ENCODE peak calls at places on chromosomes 2 and 18, in nine cellular contexts. One of them, this sample, is unnamed.

GRCh38 chr2:238290079-238290478 is 1.7 kb upstream of the PER2 start:
- DNase-seq in stimulated activated CD8-positive, alpha-beta memory T cell treated with anti-CD3 and anti-CD28 coated beads, Interleukin-2, amount 100 ng/mL, for 48 hours: peak
- DNase-seq in neuronal stem cell: no peak
- DNase-seq in GM20000: no peak
- DNase-seq in upper lobe of right lung: no peak
- DNase-seq in activated CD4-positive, alpha-beta T cell treated with anti-CD3 and anti-CD28 coated beads for 24 hours: no peak
- DNase-seq in Caco-2: no peak
- DNase-seq in stimulated activated CD4-positive, alpha-beta T cell treated with anti-CD3 and anti-CD28 coated beads, Interleukin-12 subunit alpha, Interleukin-12 subunit beta, amount 100 ng/mL, for 48 hours: no peak
- DNase-seq in memory B cell: no peak
- DNase-seq in this sample: peak

GRCh38 chr2:150391779-150392178 is 95.7 kb downstream of the RND3 start:
- DNase-seq in stimulated activated CD8-positive, alpha-beta memory T cell treated with anti-CD3 and anti-CD28 coated beads, Interleukin-2, amount 100 ng/mL, for 48 hours: no peak
- DNase-seq in neuronal stem cell: no peak
- DNase-seq in GM20000: no peak
- DNase-seq in upper lobe of right lung: no peak
- DNase-seq in activated CD4-positive, alpha-beta T cell treated with anti-CD3 and anti-CD28 coated beads for 24 hours: no peak
- DNase-seq in Caco-2: no peak
- DNase-seq in stimulated activated CD4-positive, alpha-beta T cell treated with anti-CD3 and anti-CD28 coated beads, Interleukin-12 subunit alpha, Interleukin-12 subunit beta, amount 100 ng/mL, for 48 hours: no peak
- DNase-seq in memory B cell: no peak
- DNase-seq in this sample: no peak

GRCh38 chr2:109379507-109379906 is 234.3 kb downstream of the SEPTIN10 start:
- DNase-seq in stimulated activated CD8-positive, alpha-beta memory T cell treated with anti-CD3 and anti-CD28 coated beads, Interleukin-2, amount 100 ng/mL, for 48 hours: no peak
- DNase-seq in neuronal stem cell: no peak
- DNase-seq in GM20000: no peak
- DNase-seq in upper lobe of right lung: no peak
- DNase-seq in activated CD4-positive, alpha-beta T cell treated with anti-CD3 and anti-CD28 coated beads for 24 hours: no peak
- DNase-seq in Caco-2: no peak
- DNase-seq in stimulated activated CD4-positive, alpha-beta T cell treated with anti-CD3 and anti-CD28 coated beads, Interleukin-12 subunit alpha, Interleukin-12 subunit beta, amount 100 ng/mL, for 48 hours: no peak
- DNase-seq in memory B cell: no peak
- DNase-seq in this sample: no peak

GRCh38 chr2:128646691-128647090 is 328.0 kb upstream of the HS6ST1 start:
- DNase-seq in stimulated activated CD8-positive, alpha-beta memory T cell treated with anti-CD3 and anti-CD28 coated beads, Interleukin-2, amount 100 ng/mL, for 48 hours: no peak
- DNase-seq in neuronal stem cell: no peak
- DNase-seq in GM20000: no peak
- DNase-seq in upper lobe of right lung: no peak
- DNase-seq in activated CD4-positive, alpha-beta T cell treated with anti-CD3 and anti-CD28 coated beads for 24 hours: no peak
- DNase-seq in Caco-2: no peak
- DNase-seq in stimulated activated CD4-positive, alpha-beta T cell treated with anti-CD3 and anti-CD28 coated beads, Interleukin-12 subunit alpha, Interleukin-12 subunit beta, amount 100 ng/mL, for 48 hours: no peak
- DNase-seq in memory B cell: no peak
- DNase-seq in this sample: no peak

GRCh38 chr18:33097126-33097525 is 324.3 kb upstream of the KLHL14 start:
- DNase-seq in stimulated activated CD8-positive, alpha-beta memory T cell treated with anti-CD3 and anti-CD28 coated beads, Interleukin-2, amount 100 ng/mL, for 48 hours: no peak
- DNase-seq in neuronal stem cell: no peak
- DNase-seq in GM20000: no peak
- DNase-seq in upper lobe of right lung: no peak
- DNase-seq in activated CD4-positive, alpha-beta T cell treated with anti-CD3 and anti-CD28 coated beads for 24 hours: no peak
- DNase-seq in Caco-2: no peak
- DNase-seq in stimulated activated CD4-positive, alpha-beta T cell treated with anti-CD3 and anti-CD28 coated beads, Interleukin-12 subunit alpha, Interleukin-12 subunit beta, amount 100 ng/mL, for 48 hours: no peak
- DNase-seq in memory B cell: no peak
- DNase-seq in this sample: no peak

GRCh38 chr18:44325903-44326650 is 354.6 kb upstream of the SETBP1 start:
- DNase-seq in stimulated activated CD8-positive, alpha-beta memory T cell treated with anti-CD3 and anti-CD28 coated beads, Interleukin-2, amount 100 ng/mL, for 48 hours: peak
- DNase-seq in neuronal stem cell: peak
- DNase-seq in GM20000: peak
- DNase-seq in upper lobe of right lung: no peak
- DNase-seq in activated CD4-positive, alpha-beta T cell treated with anti-CD3 and anti-CD28 coated beads for 24 hours: no peak
- DNase-seq in Caco-2: peak
- DNase-seq in stimulated activated CD4-positive, alpha-beta T cell treated with anti-CD3 and anti-CD28 coated beads, Interleukin-12 subunit alpha, Interleukin-12 subunit beta, amount 100 ng/mL, for 48 hours: no peak
- DNase-seq in memory B cell: no peak
- DNase-seq in this sample: no peak

GRCh38 chr18:62420151-62420512 is 95.0 kb downstream of the TNFRSF11A start:
- DNase-seq in stimulated activated CD8-positive, alpha-beta memory T cell treated with anti-CD3 and anti-CD28 coated beads, Interleukin-2, amount 100 ng/mL, for 48 hours: no peak
- DNase-seq in neuronal stem cell: no peak
- DNase-seq in GM20000: no peak
- DNase-seq in upper lobe of right lung: no peak
- DNase-seq in activated CD4-positive, alpha-beta T cell treated with anti-CD3 and anti-CD28 coated beads for 24 hours: no peak
- DNase-seq in Caco-2: no peak
- DNase-seq in stimulated activated CD4-positive, alpha-beta T cell treated with anti-CD3 and anti-CD28 coated beads, Interleukin-12 subunit alpha, Interleukin-12 subunit beta, amount 100 ng/mL, for 48 hours: no peak
- DNase-seq in memory B cell: no peak
- DNase-seq in this sample: no peak

GRCh38 chr2:212766921-212767320 is 228.3 kb upstream of the ERBB4 start:
- DNase-seq in stimulated activated CD8-positive, alpha-beta memory T cell treated with anti-CD3 and anti-CD28 coated beads, Interleukin-2, amount 100 ng/mL, for 48 hours: no peak
- DNase-seq in neuronal stem cell: no peak
- DNase-seq in GM20000: no peak
- DNase-seq in upper lobe of right lung: no peak
- DNase-seq in activated CD4-positive, alpha-beta T cell treated with anti-CD3 and anti-CD28 coated beads for 24 hours: no peak
- DNase-seq in Caco-2: no peak
- DNase-seq in stimulated activated CD4-positive, alpha-beta T cell treated with anti-CD3 and anti-CD28 coated beads, Interleukin-12 subunit alpha, Interleukin-12 subunit beta, amount 100 ng/mL, for 48 hours: no peak
- DNase-seq in memory B cell: no peak
- DNase-seq in this sample: no peak

GRCh38 chr2:9965119-9965822 is 13.8 kb downstream of the GRHL1 start:
- DNase-seq in stimulated activated CD8-positive, alpha-beta memory T cell treated with anti-CD3 and anti-CD28 coated beads, Interleukin-2, amount 100 ng/mL, for 48 hours: no peak
- DNase-seq in neuronal stem cell: no peak
- DNase-seq in GM20000: no peak
- DNase-seq in upper lobe of right lung: no peak
- DNase-seq in activated CD4-positive, alpha-beta T cell treated with anti-CD3 and anti-CD28 coated beads for 24 hours: no peak
- DNase-seq in Caco-2: no peak
- DNase-seq in stimulated activated CD4-positive, alpha-beta T cell treated with anti-CD3 and anti-CD28 coated beads, Interleukin-12 subunit alpha, Interleukin-12 subunit beta, amount 100 ng/mL, for 48 hours: no peak
- DNase-seq in memory B cell: no peak
- DNase-seq in this sample: no peak

GRCh38 chr2:186895451-186895850 is 46.5 kb upstream of the ZSWIM2 start:
- DNase-seq in stimulated activated CD8-positive, alpha-beta memory T cell treated with anti-CD3 and anti-CD28 coated beads, Interleukin-2, amount 100 ng/mL, for 48 hours: no peak
- DNase-seq in neuronal stem cell: no peak
- DNase-seq in GM20000: no peak
- DNase-seq in upper lobe of right lung: no peak
- DNase-seq in activated CD4-positive, alpha-beta T cell treated with anti-CD3 and anti-CD28 coated beads for 24 hours: no peak
- DNase-seq in Caco-2: no peak
- DNase-seq in stimulated activated CD4-positive, alpha-beta T cell treated with anti-CD3 and anti-CD28 coated beads, Interleukin-12 subunit alpha, Interleukin-12 subunit beta, amount 100 ng/mL, for 48 hours: no peak
- DNase-seq in memory B cell: no peak
- DNase-seq in this sample: no peak

GRCh38 chr18:3966985-3967856 is 487.9 kb downstream of the DLGAP1 start:
- DNase-seq in stimulated activated CD8-positive, alpha-beta memory T cell treated with anti-CD3 and anti-CD28 coated beads, Interleukin-2, amount 100 ng/mL, for 48 hours: no peak
- DNase-seq in neuronal stem cell: no peak
- DNase-seq in GM20000: no peak
- DNase-seq in upper lobe of right lung: no peak
- DNase-seq in activated CD4-positive, alpha-beta T cell treated with anti-CD3 and anti-CD28 coated beads for 24 hours: no peak
- DNase-seq in Caco-2: no peak
- DNase-seq in stimulated activated CD4-positive, alpha-beta T cell treated with anti-CD3 and anti-CD28 coated beads, Interleukin-12 subunit alpha, Interleukin-12 subunit beta, amount 100 ng/mL, for 48 hours: no peak
- DNase-seq in memory B cell: no peak
- DNase-seq in this sample: no peak

GRCh38 chr2:153588408-153588807 is 109.8 kb upstream of the RPRM start:
- DNase-seq in stimulated activated CD8-positive, alpha-beta memory T cell treated with anti-CD3 and anti-CD28 coated beads, Interleukin-2, amount 100 ng/mL, for 48 hours: no peak
- DNase-seq in neuronal stem cell: no peak
- DNase-seq in GM20000: no peak
- DNase-seq in upper lobe of right lung: no peak
- DNase-seq in activated CD4-positive, alpha-beta T cell treated with anti-CD3 and anti-CD28 coated beads for 24 hours: no peak
- DNase-seq in Caco-2: no peak
- DNase-seq in stimulated activated CD4-positive, alpha-beta T cell treated with anti-CD3 and anti-CD28 coated beads, Interleukin-12 subunit alpha, Interleukin-12 subunit beta, amount 100 ng/mL, for 48 hours: no peak
- DNase-seq in memory B cell: no peak
- DNase-seq in this sample: no peak

GRCh38 chr2:16625759-16626158 is 39.9 kb downstream of the CYRIA start:
- DNase-seq in stimulated activated CD8-positive, alpha-beta memory T cell treated with anti-CD3 and anti-CD28 coated beads, Interleukin-2, amount 100 ng/mL, for 48 hours: no peak
- DNase-seq in neuronal stem cell: no peak
- DNase-seq in GM20000: peak
- DNase-seq in upper lobe of right lung: no peak
- DNase-seq in activated CD4-positive, alpha-beta T cell treated with anti-CD3 and anti-CD28 coated beads for 24 hours: no peak
- DNase-seq in Caco-2: no peak
- DNase-seq in stimulated activated CD4-positive, alpha-beta T cell treated with anti-CD3 and anti-CD28 coated beads, Interleukin-12 subunit alpha, Interleukin-12 subunit beta, amount 100 ng/mL, for 48 hours: no peak
- DNase-seq in memory B cell: peak
- DNase-seq in this sample: no peak

GRCh38 chr18:45328762-45329161 is 286.5 kb upstream of the SLC14A2 start:
- DNase-seq in stimulated activated CD8-positive, alpha-beta memory T cell treated with anti-CD3 and anti-CD28 coated beads, Interleukin-2, amount 100 ng/mL, for 48 hours: no peak
- DNase-seq in neuronal stem cell: no peak
- DNase-seq in GM20000: no peak
- DNase-seq in upper lobe of right lung: no peak
- DNase-seq in activated CD4-positive, alpha-beta T cell treated with anti-CD3 and anti-CD28 coated beads for 24 hours: no peak
- DNase-seq in Caco-2: no peak
- DNase-seq in stimulated activated CD4-positive, alpha-beta T cell treated with anti-CD3 and anti-CD28 coated beads, Interleukin-12 subunit alpha, Interleukin-12 subunit beta, amount 100 ng/mL, for 48 hours: no peak
- DNase-seq in memory B cell: no peak
- DNase-seq in this sample: no peak

GRCh38 chr2:231621051-231621879 is 28.6 kb downstream of the TEX44 start:
- DNase-seq in stimulated activated CD8-positive, alpha-beta memory T cell treated with anti-CD3 and anti-CD28 coated beads, Interleukin-2, amount 100 ng/mL, for 48 hours: no peak
- DNase-seq in neuronal stem cell: no peak
- DNase-seq in GM20000: no peak
- DNase-seq in upper lobe of right lung: no peak
- DNase-seq in activated CD4-positive, alpha-beta T cell treated with anti-CD3 and anti-CD28 coated beads for 24 hours: no peak
- DNase-seq in Caco-2: peak
- DNase-seq in stimulated activated CD4-positive, alpha-beta T cell treated with anti-CD3 and anti-CD28 coated beads, Interleukin-12 subunit alpha, Interleukin-12 subunit beta, amount 100 ng/mL, for 48 hours: no peak
- DNase-seq in memory B cell: no peak
- DNase-seq in this sample: no peak

GRCh38 chr2:101111917-101112771 is 39.0 kb downstream of the TBC1D8 start:
- DNase-seq in stimulated activated CD8-positive, alpha-beta memory T cell treated with anti-CD3 and anti-CD28 coated beads, Interleukin-2, amount 100 ng/mL, for 48 hours: no peak
- DNase-seq in neuronal stem cell: no peak
- DNase-seq in GM20000: no peak
- DNase-seq in upper lobe of right lung: no peak
- DNase-seq in activated CD4-positive, alpha-beta T cell treated with anti-CD3 and anti-CD28 coated beads for 24 hours: no peak
- DNase-seq in Caco-2: no peak
- DNase-seq in stimulated activated CD4-positive, alpha-beta T cell treated with anti-CD3 and anti-CD28 coated beads, Interleukin-12 subunit alpha, Interleukin-12 subunit beta, amount 100 ng/mL, for 48 hours: no peak
- DNase-seq in memory B cell: no peak
- DNase-seq in this sample: no peak

GRCh38 chr18:78512080-78512601 is 467.5 kb upstream of the SALL3 start:
- DNase-seq in stimulated activated CD8-positive, alpha-beta memory T cell treated with anti-CD3 and anti-CD28 coated beads, Interleukin-2, amount 100 ng/mL, for 48 hours: no peak
- DNase-seq in neuronal stem cell: no peak
- DNase-seq in GM20000: no peak
- DNase-seq in upper lobe of right lung: no peak
- DNase-seq in activated CD4-positive, alpha-beta T cell treated with anti-CD3 and anti-CD28 coated beads for 24 hours: no peak
- DNase-seq in Caco-2: no peak
- DNase-seq in stimulated activated CD4-positive, alpha-beta T cell treated with anti-CD3 and anti-CD28 coated beads, Interleukin-12 subunit alpha, Interleukin-12 subunit beta, amount 100 ng/mL, for 48 hours: no peak
- DNase-seq in memory B cell: no peak
- DNase-seq in this sample: no peak

GRCh38 chr18:42330296-42330695 is 375.3 kb downstream of the PIK3C3 start:
- DNase-seq in stimulated activated CD8-positive, alpha-beta memory T cell treated with anti-CD3 and anti-CD28 coated beads, Interleukin-2, amount 100 ng/mL, for 48 hours: no peak
- DNase-seq in neuronal stem cell: no peak
- DNase-seq in GM20000: no peak
- DNase-seq in upper lobe of right lung: no peak
- DNase-seq in activated CD4-positive, alpha-beta T cell treated with anti-CD3 and anti-CD28 coated beads for 24 hours: no peak
- DNase-seq in Caco-2: no peak
- DNase-seq in stimulated activated CD4-positive, alpha-beta T cell treated with anti-CD3 and anti-CD28 coated beads, Interleukin-12 subunit alpha, Interleukin-12 subunit beta, amount 100 ng/mL, for 48 hours: no peak
- DNase-seq in memory B cell: no peak
- DNase-seq in this sample: no peak

GRCh38 chr2:182954789-182955188 is 83.5 kb downstream of the NCKAP1 start:
- DNase-seq in stimulated activated CD8-positive, alpha-beta memory T cell treated with anti-CD3 and anti-CD28 coated beads, Interleukin-2, amount 100 ng/mL, for 48 hours: no peak
- DNase-seq in neuronal stem cell: no peak
- DNase-seq in GM20000: no peak
- DNase-seq in upper lobe of right lung: no peak
- DNase-seq in activated CD4-positive, alpha-beta T cell treated with anti-CD3 and anti-CD28 coated beads for 24 hours: no peak
- DNase-seq in Caco-2: no peak
- DNase-seq in stimulated activated CD4-positive, alpha-beta T cell treated with anti-CD3 and anti-CD28 coated beads, Interleukin-12 subunit alpha, Interleukin-12 subunit beta, amount 100 ng/mL, for 48 hours: no peak
- DNase-seq in memory B cell: no peak
- DNase-seq in this sample: no peak

GRCh38 chr18:78693429-78693828 is 286.2 kb upstream of the SALL3 start:
- DNase-seq in stimulated activated CD8-positive, alpha-beta memory T cell treated with anti-CD3 and anti-CD28 coated beads, Interleukin-2, amount 100 ng/mL, for 48 hours: no peak
- DNase-seq in neuronal stem cell: no peak
- DNase-seq in GM20000: no peak
- DNase-seq in upper lobe of right lung: no peak
- DNase-seq in activated CD4-positive, alpha-beta T cell treated with anti-CD3 and anti-CD28 coated beads for 24 hours: no peak
- DNase-seq in Caco-2: no peak
- DNase-seq in stimulated activated CD4-positive, alpha-beta T cell treated with anti-CD3 and anti-CD28 coated beads, Interleukin-12 subunit alpha, Interleukin-12 subunit beta, amount 100 ng/mL, for 48 hours: no peak
- DNase-seq in memory B cell: no peak
- DNase-seq in this sample: no peak

GRCh38 chr2:156852210-156852609 is 405.3 kb upstream of the GALNT5 start:
- DNase-seq in stimulated activated CD8-positive, alpha-beta memory T cell treated with anti-CD3 and anti-CD28 coated beads, Interleukin-2, amount 100 ng/mL, for 48 hours: no peak
- DNase-seq in neuronal stem cell: no peak
- DNase-seq in GM20000: no peak
- DNase-seq in upper lobe of right lung: no peak
- DNase-seq in activated CD4-positive, alpha-beta T cell treated with anti-CD3 and anti-CD28 coated beads for 24 hours: no peak
- DNase-seq in Caco-2: no peak
- DNase-seq in stimulated activated CD4-positive, alpha-beta T cell treated with anti-CD3 and anti-CD28 coated beads, Interleukin-12 subunit alpha, Interleukin-12 subunit beta, amount 100 ng/mL, for 48 hours: no peak
- DNase-seq in memory B cell: no peak
- DNase-seq in this sample: no peak

GRCh38 chr18:22432672-22433137 is 15.0 kb upstream of the CTAGE1 start:
- DNase-seq in stimulated activated CD8-positive, alpha-beta memory T cell treated with anti-CD3 and anti-CD28 coated beads, Interleukin-2, amount 100 ng/mL, for 48 hours: no peak
- DNase-seq in neuronal stem cell: no peak
- DNase-seq in GM20000: no peak
- DNase-seq in upper lobe of right lung: no peak
- DNase-seq in activated CD4-positive, alpha-beta T cell treated with anti-CD3 and anti-CD28 coated beads for 24 hours: no peak
- DNase-seq in Caco-2: no peak
- DNase-seq in stimulated activated CD4-positive, alpha-beta T cell treated with anti-CD3 and anti-CD28 coated beads, Interleukin-12 subunit alpha, Interleukin-12 subunit beta, amount 100 ng/mL, for 48 hours: no peak
- DNase-seq in memory B cell: no peak
- DNase-seq in this sample: no peak

GRCh38 chr2:101655941-101656422 is 41.5 kb upstream of the MAP4K4 start:
- DNase-seq in stimulated activated CD8-positive, alpha-beta memory T cell treated with anti-CD3 and anti-CD28 coated beads, Interleukin-2, amount 100 ng/mL, for 48 hours: no peak
- DNase-seq in neuronal stem cell: no peak
- DNase-seq in GM20000: no peak
- DNase-seq in upper lobe of right lung: no peak
- DNase-seq in activated CD4-positive, alpha-beta T cell treated with anti-CD3 and anti-CD28 coated beads for 24 hours: no peak
- DNase-seq in Caco-2: peak
- DNase-seq in stimulated activated CD4-positive, alpha-beta T cell treated with anti-CD3 and anti-CD28 coated beads, Interleukin-12 subunit alpha, Interleukin-12 subunit beta, amount 100 ng/mL, for 48 hours: no peak
- DNase-seq in memory B cell: no peak
- DNase-seq in this sample: no peak

GRCh38 chr2:80489718-80490117 is 185.2 kb upstream of the LRRTM1 start:
- DNase-seq in stimulated activated CD8-positive, alpha-beta memory T cell treated with anti-CD3 and anti-CD28 coated beads, Interleukin-2, amount 100 ng/mL, for 48 hours: no peak
- DNase-seq in neuronal stem cell: no peak
- DNase-seq in GM20000: no peak
- DNase-seq in upper lobe of right lung: no peak
- DNase-seq in activated CD4-positive, alpha-beta T cell treated with anti-CD3 and anti-CD28 coated beads for 24 hours: no peak
- DNase-seq in Caco-2: no peak
- DNase-seq in stimulated activated CD4-positive, alpha-beta T cell treated with anti-CD3 and anti-CD28 coated beads, Interleukin-12 subunit alpha, Interleukin-12 subunit beta, amount 100 ng/mL, for 48 hours: no peak
- DNase-seq in memory B cell: no peak
- DNase-seq in this sample: no peak

GRCh38 chr18:13563390-13563805 is 163.0 kb downstream of the FAM210A start:
- DNase-seq in stimulated activated CD8-positive, alpha-beta memory T cell treated with anti-CD3 and anti-CD28 coated beads, Interleukin-2, amount 100 ng/mL, for 48 hours: no peak
- DNase-seq in neuronal stem cell: no peak
- DNase-seq in GM20000: no peak
- DNase-seq in upper lobe of right lung: no peak
- DNase-seq in activated CD4-positive, alpha-beta T cell treated with anti-CD3 and anti-CD28 coated beads for 24 hours: no peak
- DNase-seq in Caco-2: no peak
- DNase-seq in stimulated activated CD4-positive, alpha-beta T cell treated with anti-CD3 and anti-CD28 coated beads, Interleukin-12 subunit alpha, Interleukin-12 subunit beta, amount 100 ng/mL, for 48 hours: no peak
- DNase-seq in memory B cell: no peak
- DNase-seq in this sample: no peak

GRCh38 chr18:75544496-75544895 is 117.0 kb upstream of the SMIM21 start:
- DNase-seq in stimulated activated CD8-positive, alpha-beta memory T cell treated with anti-CD3 and anti-CD28 coated beads, Interleukin-2, amount 100 ng/mL, for 48 hours: no peak
- DNase-seq in neuronal stem cell: no peak
- DNase-seq in GM20000: no peak
- DNase-seq in upper lobe of right lung: no peak
- DNase-seq in activated CD4-positive, alpha-beta T cell treated with anti-CD3 and anti-CD28 coated beads for 24 hours: no peak
- DNase-seq in Caco-2: no peak
- DNase-seq in stimulated activated CD4-positive, alpha-beta T cell treated with anti-CD3 and anti-CD28 coated beads, Interleukin-12 subunit alpha, Interleukin-12 subunit beta, amount 100 ng/mL, for 48 hours: no peak
- DNase-seq in memory B cell: no peak
- DNase-seq in this sample: no peak

GRCh38 chr2:218285604-218286003 is 6.7 kb downstream of the TMBIM1 start:
- DNase-seq in stimulated activated CD8-positive, alpha-beta memory T cell treated with anti-CD3 and anti-CD28 coated beads, Interleukin-2, amount 100 ng/mL, for 48 hours: no peak
- DNase-seq in neuronal stem cell: no peak
- DNase-seq in GM20000: no peak
- DNase-seq in upper lobe of right lung: peak
- DNase-seq in activated CD4-positive, alpha-beta T cell treated with anti-CD3 and anti-CD28 coated beads for 24 hours: no peak
- DNase-seq in Caco-2: no peak
- DNase-seq in stimulated activated CD4-positive, alpha-beta T cell treated with anti-CD3 and anti-CD28 coated beads, Interleukin-12 subunit alpha, Interleukin-12 subunit beta, amount 100 ng/mL, for 48 hours: no peak
- DNase-seq in memory B cell: no peak
- DNase-seq in this sample: no peak

GRCh38 chr18:24080861-24081260 is 58.0 kb upstream of the CABYR start:
- DNase-seq in stimulated activated CD8-positive, alpha-beta memory T cell treated with anti-CD3 and anti-CD28 coated beads, Interleukin-2, amount 100 ng/mL, for 48 hours: no peak
- DNase-seq in neuronal stem cell: no peak
- DNase-seq in GM20000: no peak
- DNase-seq in upper lobe of right lung: no peak
- DNase-seq in activated CD4-positive, alpha-beta T cell treated with anti-CD3 and anti-CD28 coated beads for 24 hours: no peak
- DNase-seq in Caco-2: no peak
- DNase-seq in stimulated activated CD4-positive, alpha-beta T cell treated with anti-CD3 and anti-CD28 coated beads, Interleukin-12 subunit alpha, Interleukin-12 subunit beta, amount 100 ng/mL, for 48 hours: no peak
- DNase-seq in memory B cell: no peak
- DNase-seq in this sample: no peak

GRCh38 chr2:125516496-125517109 is 1139.4 kb upstream of the GYPC start:
- DNase-seq in stimulated activated CD8-positive, alpha-beta memory T cell treated with anti-CD3 and anti-CD28 coated beads, Interleukin-2, amount 100 ng/mL, for 48 hours: no peak
- DNase-seq in neuronal stem cell: peak
- DNase-seq in GM20000: peak
- DNase-seq in upper lobe of right lung: no peak
- DNase-seq in activated CD4-positive, alpha-beta T cell treated with anti-CD3 and anti-CD28 coated beads for 24 hours: no peak
- DNase-seq in Caco-2: peak
- DNase-seq in stimulated activated CD4-positive, alpha-beta T cell treated with anti-CD3 and anti-CD28 coated beads, Interleukin-12 subunit alpha, Interleukin-12 subunit beta, amount 100 ng/mL, for 48 hours: no peak
- DNase-seq in memory B cell: no peak
- DNase-seq in this sample: no peak

This sample was measured in CD8-positive, alpha-beta T cell.